ENCODE peak calls at places on chromosomes 3 and 15, in four cellular contexts. B is cardiac fibroblast, R is endothelial cell, Q is glutamatergic neuron. E is an unnamed sample.

GRCh38 chr3:140950154-140950553 is 8.5 kb downstream of the SLC25A36 start:
- DNase-seq in Q (no peak), B (no peak), R (no peak), E (no peak)

GRCh38 chr3:120198305-120198878 is 86.6 kb downstream of the GPR156 start:
- DNase-seq in B (peak), R (no peak), Q (no peak), E (peak)

GRCh38 chr3:52036829-52037228 is 19.5 kb downstream of the DUSP7 start:
- DNase-seq in B (no peak), R (no peak), Q (no peak), E (no peak)

GRCh38 chr15:40468850-40469249 is 1.9 kb upstream of the CHST14 start:
- DNase-seq in B (no peak), R (no peak), Q (no peak), E (no peak)

GRCh38 chr3:72663429-72663828 is 184.8 kb downstream of the SHQ1 start:
- DNase-seq in Q (no peak), B (peak), R (no peak), E (no peak)

GRCh38 chr15:65385868-65386253 is 8.1 kb upstream of the IGDCC3 start:
- DNase-seq in Q (no peak), R (no peak), B (peak), E (no peak)

GRCh38 chr3:176916777-176917176 is 280.5 kb downstream of the TBL1XR1 start:
- DNase-seq in B (no peak), R (no peak), Q (no peak), E (peak)

GRCh38 chr3:61978460-61979419 is 394.6 kb downstream of the FEZF2 start:
- DNase-seq in R (no peak), Q (no peak), B (no peak), E (no peak)

GRCh38 chr15:57321973-57322601 is 54.2 kb upstream of the CGNL1 start:
- DNase-seq in B (no peak), R (peak), Q (no peak), E (no peak)

GRCh38 chr15:99057020-99057419 is 47.9 kb upstream of the SYNM start:
- DNase-seq in B (no peak), Q (no peak), R (no peak), E (no peak)

GRCh38 chr3:8581373-8581772 is 63.2 kb downstream of the SSUH2 start:
- DNase-seq in R (no peak), Q (no peak), B (no peak), E (no peak)

GRCh38 chr3:151837057-151837456 is 23.1 kb downstream of the AADAC start:
- DNase-seq in Q (no peak), R (no peak), B (peak), E (peak)

GRCh38 chr3:172911142-172911541 is 160.6 kb downstream of the ECT2 start:
- DNase-seq in B (no peak), R (no peak), Q (no peak), E (no peak)

GRCh38 chr3:160027541-160028195 is 39.0 kb downstream of the IL12A start:
- DNase-seq in Q (no peak), R (no peak), B (peak), E (peak)

GRCh38 chr3:100097919-100098896 is 16.1 kb downstream of the FILIP1L start:
- DNase-seq in Q (no peak), B (peak), R (no peak), E (no peak)

GRCh38 chr3:8567784-8568575 is 66.4 kb downstream of the LMCD1 start:
- DNase-seq in Q (no peak), B (no peak), R (no peak), E (no peak)

GRCh38 chr3:172038823-172039222 is 555 bp upstream of the FNDC3B start:
- DNase-seq in Q (no peak), R (no peak), B (peak), E (no peak)

GRCh38 chr3:127304121-127304744 is 16.4 kb upstream of the PRR20G start:
- DNase-seq in B (no peak), R (no peak), Q (no peak), E (peak)

GRCh38 chr3:184636774-184637316 is 75.0 kb downstream of the MAGEF1 start:
- DNase-seq in R (no peak), Q (no peak), B (peak), E (peak)

GRCh38 chr3:172530566-172530965 is 7.3 kb upstream of the TNFSF10 start:
- DNase-seq in B (peak), R (no peak), Q (no peak), E (no peak)

GRCh38 chr3:156388469-156389150 is 166.3 kb downstream of the SSR3 start:
- DNase-seq in B (peak), Q (no peak), R (no peak), E (no peak)

GRCh38 chr15:64772488-64772887 is 2.9 kb downstream of the RBPMS2 start:
- DNase-seq in R (no peak), B (no peak), Q (no peak), E (no peak)

GRCh38 chr3:9727041-9727595 is 4.4 kb upstream of the BRPF1 start:
- DNase-seq in R (peak), Q (peak), B (no peak), E (peak)

GRCh38 chr3:61903931-61904657 is 342.7 kb downstream of the PTPRG start:
- DNase-seq in R (no peak), B (peak), Q (no peak), E (no peak)

GRCh38 chr15:39133201-39133600 is 447.7 kb upstream of the THBS1 start:
- DNase-seq in Q (no peak), R (no peak), B (peak), E (no peak)

GRCh38 chr3:52798978-52799476 is 4.4 kb downstream of the ITIH3 start:
- DNase-seq in B (no peak), Q (peak), R (peak), E (peak)

GRCh38 chr15:65404196-65404872 is 18.4 kb downstream of the IGDCC4 start:
- DNase-seq in B (no peak), Q (no peak), R (no peak), E (no peak)

DNA sequence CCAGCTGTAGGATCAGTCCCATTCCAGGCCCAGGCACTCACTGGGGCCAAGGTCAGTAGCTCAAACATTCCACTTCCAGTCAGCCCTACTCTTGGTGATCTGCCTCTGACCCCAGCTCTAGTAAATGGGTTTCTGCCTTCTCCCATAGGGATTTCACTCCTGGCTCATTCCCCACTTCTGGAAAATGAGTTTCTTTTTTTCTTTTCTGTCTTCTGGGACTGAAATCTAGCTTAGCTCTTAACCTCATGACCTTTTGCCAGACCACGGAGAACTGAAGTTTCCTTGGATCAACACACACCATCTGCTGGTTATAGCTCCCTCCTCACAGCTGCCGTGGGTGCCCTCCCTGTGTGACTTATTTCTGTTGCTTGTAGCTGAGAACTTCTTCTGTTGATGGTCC is 21.3 kb downstream of the MME start:
- DNase-seq in R (no peak), B (peak), Q (peak), E (no peak)
- TF ChIP-seq CTCF in R (no peak), B (no peak), Q (no peak), E (no peak)

GRCh38 chr3:20930034-20930433 is 744.0 kb upstream of the SGO1 start:
- DNase-seq in B (peak), R (peak), Q (no peak), E (peak)
- TF ChIP-seq CTCF in B (peak), R (no peak), Q (peak), E (peak)

GRCh38 chr15:68053997-68054657 is at the start of gene PIAS1:
- DNase-seq in Q (peak), R (peak), B (peak), E (peak)
- TF ChIP-seq CTCF in Q (no peak), R (no peak), B (no peak), E (no peak)

DNA sequence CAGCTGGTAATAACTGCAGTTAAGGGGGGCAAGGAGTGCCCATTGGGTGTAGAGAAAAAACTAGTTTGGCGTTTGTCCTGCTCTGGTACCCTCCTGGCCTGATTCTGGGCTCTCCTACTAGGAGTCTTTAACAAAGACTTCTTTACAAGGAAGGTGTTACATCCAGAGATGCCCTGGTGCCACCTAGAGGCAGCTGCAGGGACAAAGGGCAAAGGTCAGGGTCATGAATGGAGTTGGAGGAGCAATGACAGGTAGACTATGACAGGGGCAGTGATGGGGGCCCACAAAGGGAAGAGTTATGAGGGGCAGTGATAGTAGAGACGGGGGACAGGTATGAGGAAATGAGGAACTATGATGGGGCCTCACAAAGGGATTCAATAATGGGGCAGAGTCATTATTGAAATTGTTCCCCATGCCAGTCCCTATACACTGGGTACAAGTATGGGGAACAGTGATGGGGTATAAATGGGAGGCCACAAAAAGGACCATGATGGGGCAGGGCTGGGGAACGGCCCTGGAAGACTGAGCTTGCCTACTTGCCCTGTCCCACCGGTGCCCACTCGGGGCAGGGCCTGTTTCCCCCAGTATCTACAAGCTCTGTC is 7.9 kb downstream of the CCDC71 start:
- DNase-seq in B (peak), R (peak), Q (peak), E (peak)
- TF ChIP-seq CTCF in B (peak), R (no peak), Q (peak), E (peak)

GRCh38 chr3:146339262-146339808 is 88.4 kb upstream of the PLSCR4 start:
- DNase-seq in B (no peak), Q (no peak), R (no peak), E (no peak)

GRCh38 chr3:146337991-146338390 is 87.1 kb upstream of the PLSCR4 start:
- DNase-seq in B (peak), Q (no peak), R (no peak), E (no peak)

GRCh38 chr3:146345900-146346299 is 95.0 kb upstream of the PLSCR4 start:
- DNase-seq in B (no peak), Q (no peak), R (no peak), E (no peak)

DNA sequence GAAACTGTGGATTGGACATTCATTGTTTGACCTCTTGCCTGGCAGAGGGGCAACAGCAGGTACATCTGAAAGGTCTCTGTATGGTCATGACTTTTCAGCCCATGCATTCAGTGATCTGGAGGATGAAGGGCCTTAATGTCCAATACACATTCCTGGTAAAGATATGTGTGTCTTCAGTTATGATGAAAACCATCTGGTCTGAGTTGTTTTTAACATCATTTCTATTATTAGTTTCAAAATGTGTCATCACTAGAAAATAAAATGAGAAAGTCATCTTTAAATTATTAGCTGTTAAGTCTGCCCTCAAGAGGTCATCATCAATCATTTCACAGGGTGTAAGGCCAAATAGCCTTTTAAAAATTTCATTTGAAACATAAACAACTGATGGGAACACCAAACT is 92.1 kb upstream of the PLSCR4 start:
- DNase-seq in Q (no peak), R (no peak), B (peak), E (no peak)
- TF ChIP-seq CTCF in Q (no peak), R (no peak), B (no peak), E (no peak)